ENCODE peak calls at places on chromosomes 12 and 14, in ten cellular contexts. F is lower lobe of right lung, U is breast epithelium, P is colonic mucosa, D is fibroblast of mammary gland, H is astrocyte, Z is omental fat pad, M is GM12865, L is cardiac fibroblast, J is neural crest cell. R is an unnamed sample.
A peak's percentile ranks its signal among the peaks of the same experiment; 100 is the strongest.

GRCh38 chr12:22283508-22283907 is 51.0 kb downstream of the ST8SIA1 start:
- DNase-seq in M (no peak), U (no peak), H (no peak), L (no peak), P (no peak), D (no peak), J (no peak), F (no peak), Z (no peak), R (no peak)

GRCh38 chr12:27009926-27010325 is 4.3 kb downstream of the TM7SF3 start:
- DNase-seq in H (no peak), F (no peak), L (no peak), J (no peak), Z (no peak), U (no peak), P (no peak), D (no peak), M (peak; percentile 21), R (no peak)

GRCh38 chr12:27635349-27635972 is 60.8 kb upstream of the REP15 start:
- DNase-seq in M (peak; percentile 28), L (peak; percentile 79), J (no peak), Z (no peak), D (peak; percentile 79), U (no peak), F (no peak), P (no peak), H (peak; percentile 45), R (no peak)

GRCh38 chr12:132347471-132347855 is 18.1 kb upstream of the GALNT9 start:
- DNase-seq in J (no peak), Z (no peak), P (no peak), L (no peak), U (no peak), F (no peak), M (no peak), H (no peak), D (no peak), R (no peak)

GRCh38 chr12:69623970-69624369 is 13.3 kb upstream of the LRRC10 start:
- DNase-seq in U (no peak), J (no peak), D (no peak), M (no peak), P (no peak), F (peak; percentile 61), Z (no peak), H (no peak), L (peak; percentile 48), R (no peak)

GRCh38 chr14:87503711-87504110 is 489.3 kb downstream of the GALC start:
- DNase-seq in M (no peak), L (no peak), P (no peak), J (no peak), D (no peak), F (no peak), H (no peak), Z (no peak), U (no peak), R (no peak)

GRCh38 chr12:1576410-1577240 is 17.8 kb downstream of the FBXL14 start:
- DNase-seq in P (peak; percentile 47), M (no peak), F (no peak), Z (no peak), H (peak; percentile 78), D (peak; percentile 79), J (no peak), U (no peak), L (peak; percentile 88), R (no peak)

GRCh38 chr12:65696227-65696626 is 128.1 kb upstream of the HMGA2 start:
- DNase-seq in Z (no peak), J (no peak), H (peak; percentile 20), L (no peak), D (peak; percentile 36), M (no peak), F (no peak), P (no peak), U (no peak), R (no peak)

DNA sequence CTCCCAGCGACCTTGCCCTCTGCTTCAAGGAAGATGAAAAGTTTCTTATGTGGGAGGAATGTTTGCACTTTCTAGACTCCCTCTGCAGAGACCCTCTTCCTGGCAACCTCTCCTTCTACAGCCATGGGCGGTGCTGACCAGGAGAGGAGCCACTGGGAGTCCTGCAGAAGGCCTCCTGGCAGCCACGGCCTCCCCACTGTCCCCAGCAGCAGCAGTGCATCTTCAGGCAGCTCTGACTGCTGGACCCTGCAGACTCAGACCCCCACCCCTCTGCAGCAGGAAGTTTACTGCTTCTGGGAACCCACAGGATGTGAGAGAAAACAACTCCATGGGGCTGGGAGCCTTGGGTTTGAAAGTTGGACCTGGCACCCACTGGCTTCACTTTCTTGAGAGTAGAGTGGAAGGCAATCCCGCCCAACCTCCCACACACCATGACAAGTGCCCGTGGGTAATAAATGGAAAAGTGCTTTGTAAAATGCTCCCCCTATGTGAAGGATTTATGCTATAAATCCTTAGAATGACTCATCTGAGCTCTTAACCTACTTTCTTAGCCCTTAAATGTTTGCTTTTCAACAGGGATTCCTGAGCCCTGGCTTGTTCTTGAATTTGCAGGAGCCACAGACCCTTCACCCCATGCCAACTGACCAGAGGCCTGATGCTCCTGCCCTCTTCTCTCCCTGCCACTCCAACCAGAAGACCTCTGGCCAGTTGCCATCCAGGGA is 37.6 kb upstream of the DDX11 start:
- DNase-seq in U (no peak), F (no peak), M (no peak), P (no peak), D (peak; percentile 46), L (no peak), H (peak; percentile 34), J (no peak), Z (no peak), R (no peak)
- TF ChIP-seq CTCF in U (no peak), F (no peak), M (no peak), P (no peak), D (no peak), L (no peak), H (no peak), J (no peak), Z (no peak), R (no peak)

GRCh38 chr12:18706798-18707197 is 31.0 kb downstream of the PLCZ1 start:
- DNase-seq in L (peak; percentile 10), M (no peak), F (no peak), J (no peak), Z (no peak), D (peak; percentile 28), H (no peak), U (no peak), P (no peak), R (no peak)
- TF ChIP-seq CTCF in L (no peak), M (no peak), F (no peak), J (no peak), Z (no peak), D (no peak), H (no peak), U (no peak), P (no peak), R (no peak)

GRCh38 chr12:121436706-121437105 is 36.8 kb downstream of the RNF34 start:
- DNase-seq in F (no peak), L (no peak), J (no peak), D (no peak), P (no peak), U (no peak), H (no peak), M (no peak), Z (no peak), R (no peak)
- TF ChIP-seq CTCF in F (no peak), L (no peak), J (no peak), D (no peak), P (no peak), U (no peak), H (no peak), M (no peak), Z (no peak), R (no peak)

GRCh38 chr14:105486333-105486973 is at the start of gene CRIP1:
- DNase-seq in L (no peak), M (peak; percentile 45), D (no peak), Z (no peak), H (no peak), F (no peak), P (peak; percentile 55), U (no peak), J (no peak), R (no peak)

GRCh38 chr14:105484997-105485393 is 1.7 kb upstream of the CRIP1 start:
- DNase-seq in L (no peak), Z (no peak), P (no peak), F (no peak), D (no peak), H (no peak), M (no peak), U (no peak), J (no peak), R (no peak)

GRCh38 chr14:105486974-105487448 is 325 bp downstream of the CRIP1 start:
- DNase-seq in J (no peak), D (no peak), L (no peak), H (no peak), U (no peak), Z (no peak), M (peak; percentile 57), P (peak; percentile 86), F (peak; percentile 81), R (no peak)

GRCh38 chr14:105484069-105484996 is 2.4 kb upstream of the CRIP1 start:
- DNase-seq in U (no peak), M (no peak), F (peak; percentile 73), Z (no peak), L (peak; percentile 48), P (peak; percentile 43), J (no peak), H (no peak), D (no peak), R (no peak)

GRCh38 chr14:105485720-105486332 is 860 bp upstream of the CRIP1 start:
- DNase-seq in F (no peak), H (no peak), P (peak; percentile 40), Z (no peak), U (no peak), D (no peak), M (no peak), L (no peak), J (peak; percentile 59), R (no peak)
- TF ChIP-seq CTCF in F (peak; percentile 52), H (peak; percentile 25), P (no peak), Z (no peak), U (no peak), D (no peak), M (peak; percentile 9), L (no peak), J (peak; percentile 64), R (peak; percentile 67)

GRCh38 chr12:128671528-128672042 is 152.2 kb downstream of the SLC15A4 start:
- DNase-seq in U (no peak), L (no peak), J (no peak), M (no peak), Z (no peak), F (no peak), D (no peak), P (no peak), H (no peak), R (no peak)
- TF ChIP-seq CTCF in U (no peak), L (no peak), J (no peak), M (no peak), Z (no peak), F (no peak), D (no peak), P (no peak), H (no peak), R (no peak)